ENCODE peak calls at places on chromosome 14, in eight cellular contexts. Y, W, U, M, G, S, A and Q are unnamed samples.

GRCh38 chr14:55077155-55077554 is 25.7 kb downstream of the MAPK1IP1L start:
- DNase-seq in U (no peak), S (no peak), W (peak), G (no peak), A (no peak), Y (no peak), M (no peak), Q (no peak)

GRCh38 chr14:75487155-75487671 is 35.1 kb upstream of the BATF start:
- DNase-seq in U (no peak), S (peak), A (peak), M (no peak), W (peak), Y (no peak), G (no peak), Q (no peak)

GRCh38 chr14:55353686-55354467 is 57.8 kb downstream of the ATG14 start:
- DNase-seq in A (no peak), Y (no peak), S (no peak), U (no peak), M (no peak), G (no peak), W (no peak), Q (no peak)

GRCh38 chr14:49767473-49768300 is at the start of gene KLHDC2:
- DNase-seq in Y (no peak), W (peak), U (peak), S (peak), G (peak), M (peak), A (peak), Q (peak)

GRCh38 chr14:64539186-64539552 is 1.4 kb upstream of the HSPA2 start:
- DNase-seq in M (no peak), Y (no peak), G (no peak), W (no peak), U (no peak), A (peak), S (no peak), Q (no peak)

GRCh38 chr14:80017796-80018195 is 193.5 kb downstream of the DIO2 start:
- DNase-seq in M (no peak), W (no peak), A (no peak), Y (no peak), U (no peak), S (no peak), G (no peak), Q (no peak)

GRCh38 chr14:91416744-91417133 is 881 bp downstream of the CCDC88C start:
- DNase-seq in S (peak), Y (no peak), A (no peak), M (no peak), U (no peak), W (no peak), G (no peak), Q (no peak)

GRCh38 chr14:63747836-63748235 is 20.0 kb upstream of the SGPP1 start:
- DNase-seq in U (no peak), Y (no peak), W (no peak), A (no peak), M (no peak), G (no peak), S (no peak), Q (no peak)